ENCODE peak calls at places on chromosomes 13 and 19, in five cellular contexts. K, X, E, M and Q are unnamed samples.

GRCh38 chr19:48635263-48635965 is 1.8 kb downstream of the DBP start:
- DNase-seq in X (peak; percentile 73), E (peak; percentile 82), K (peak; percentile 37), M (no peak), Q (no peak)

GRCh38 chr19:8526345-8527062 is 12.5 kb upstream of the ZNF414 start:
- DNase-seq in X (no peak), M (peak; percentile 78), K (peak; percentile 93), E (peak; percentile 97), Q (peak; percentile 93)

GRCh38 chr13:49300716-49301589 is 53.2 kb downstream of the CDADC1 start:
- DNase-seq in K (peak; percentile 81), X (peak; percentile 40), M (peak; percentile 48), E (peak; percentile 74), Q (peak; percentile 85)

GRCh38 chr13:109301711-109302110 is 484.7 kb downstream of the IRS2 start:
- DNase-seq in K (no peak), E (no peak), M (no peak), X (no peak), Q (no peak)

GRCh38 chr19:29290853-29291252 is 77.9 kb upstream of the UQCRFS1 start:
- DNase-seq in K (no peak), M (no peak), E (no peak), X (no peak), Q (no peak)

GRCh38 chr13:106163426-106163825 is 372.0 kb downstream of the EFNB2 start:
- DNase-seq in M (no peak), X (no peak), E (no peak), K (no peak), Q (no peak)

GRCh38 chr13:44403720-44404063 is 30.1 kb downstream of the SERP2 start:
- DNase-seq in X (no peak), K (no peak), M (no peak), E (no peak), Q (no peak)

GRCh38 chr19:16111160-16111908 is at the start of gene RAB8A:
- DNase-seq in X (peak; percentile 100), M (peak; percentile 98), K (peak; percentile 99), E (peak; percentile 100), Q (peak; percentile 100)

GRCh38 chr13:31046711-31047279 is 114.3 kb downstream of the TEX26 start:
- DNase-seq in X (no peak), E (peak; percentile 57), M (no peak), K (peak; percentile 64), Q (peak; percentile 64)

GRCh38 chr13:20573186-20573585 is 6.2 kb downstream of the IFT88 start:
- DNase-seq in E (no peak), X (no peak), M (no peak), K (no peak), Q (no peak)

GRCh38 chr13:109718726-109719125 is 67.7 kb downstream of the IRS2 start:
- DNase-seq in K (no peak), M (no peak), X (no peak), E (no peak), Q (no peak)

GRCh38 chr13:110409581-110409992 is 102.5 kb downstream of the COL4A2 start:
- DNase-seq in M (no peak), X (no peak), E (no peak), K (peak; percentile 88), Q (peak; percentile 80)

GRCh38 chr13:51426982-51427381 is 25.9 kb downstream of the INTS6 start:
- DNase-seq in M (no peak), E (no peak), X (no peak), K (no peak), Q (no peak)

GRCh38 chr13:79282976-79283375 is 123.1 kb downstream of the RBM26 start:
- DNase-seq in X (no peak), K (no peak), E (no peak), M (no peak), Q (peak; percentile 27)

DNA sequence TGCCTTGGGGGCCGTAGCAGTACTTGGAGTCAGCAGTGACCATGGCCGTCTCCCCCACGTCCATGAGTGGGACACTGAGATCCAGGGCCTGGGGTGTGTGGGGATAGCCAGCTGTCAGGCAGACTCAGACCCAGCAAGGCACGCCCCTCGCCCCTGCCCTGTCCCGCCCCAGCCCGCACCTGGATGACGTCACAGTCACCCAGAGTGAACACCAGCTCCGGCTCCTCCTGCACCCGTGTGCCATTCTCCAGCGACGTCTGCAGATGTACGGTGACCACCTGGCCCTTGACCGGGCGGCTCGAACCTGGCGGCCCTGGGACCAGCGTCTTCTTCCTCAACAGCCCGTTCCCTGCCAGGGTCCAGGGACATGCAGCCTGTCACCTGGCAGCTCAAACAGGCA is 4.0 kb downstream of the FKBP8 start:
- DNase-seq in X (no peak), K (no peak), E (no peak), M (no peak), Q (no peak)
- TF ChIP-seq CTCF in X (no peak), K (no peak), E (no peak), M (no peak), Q (no peak)

GRCh38 chr19:53809518-53810186 is 14.5 kb downstream of the NLRP12 start:
- DNase-seq in E (no peak), M (no peak), K (peak; percentile 5), X (no peak), Q (peak; percentile 8)
- TF ChIP-seq CTCF in E (peak; percentile 22), M (peak; percentile 25), K (peak; percentile 26), X (no peak), Q (peak; percentile 27)

DNA sequence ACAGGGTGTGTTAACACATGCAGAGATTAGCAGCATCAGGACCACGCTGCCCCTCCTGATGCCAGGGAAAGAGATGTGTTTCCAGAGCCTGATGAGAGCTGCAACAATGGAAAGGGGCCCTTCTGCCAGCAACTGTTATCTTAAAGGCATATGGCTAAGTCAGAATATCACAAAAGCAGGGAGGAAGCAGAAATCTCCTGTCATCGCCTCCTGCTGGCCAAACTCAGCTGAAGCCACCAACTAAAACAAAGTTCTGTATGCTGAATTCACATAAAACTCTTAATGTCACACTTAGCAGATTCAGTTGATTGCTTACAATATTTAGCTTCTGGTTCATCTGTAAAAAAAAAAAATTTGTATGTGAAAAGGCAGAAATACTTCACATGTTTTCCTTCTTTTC is 178.2 kb downstream of the GPC5 start:
- DNase-seq in E (peak; percentile 10), X (no peak), K (no peak), M (no peak), Q (no peak)
- TF ChIP-seq CTCF in E (no peak), X (no peak), K (no peak), M (no peak), Q (peak; percentile 24)

DNA sequence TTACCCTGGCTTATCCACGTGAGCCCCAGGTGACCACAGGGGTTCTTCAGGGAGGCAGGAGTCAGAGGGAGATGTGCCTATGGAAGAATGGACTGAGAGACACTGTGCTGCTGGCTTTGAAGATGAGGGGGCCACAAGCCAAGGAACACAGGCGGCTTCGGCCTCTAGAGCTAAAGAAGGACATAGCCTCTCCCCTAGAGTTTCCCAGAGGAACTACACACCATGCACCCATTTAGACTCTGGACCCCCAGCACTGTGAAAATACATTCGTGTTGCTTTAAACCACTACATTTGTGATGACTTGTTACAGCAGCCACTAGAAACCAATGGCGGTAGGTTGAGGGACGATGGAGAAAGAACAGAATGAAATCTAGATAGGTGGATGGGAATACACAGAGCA is 13.7 kb upstream of the ATF5 start:
- DNase-seq in X (no peak), E (no peak), K (no peak), M (no peak), Q (no peak)
- TF ChIP-seq CTCF in X (no peak), E (peak; percentile 19), K (peak; percentile 18), M (no peak), Q (peak; percentile 5)

DNA sequence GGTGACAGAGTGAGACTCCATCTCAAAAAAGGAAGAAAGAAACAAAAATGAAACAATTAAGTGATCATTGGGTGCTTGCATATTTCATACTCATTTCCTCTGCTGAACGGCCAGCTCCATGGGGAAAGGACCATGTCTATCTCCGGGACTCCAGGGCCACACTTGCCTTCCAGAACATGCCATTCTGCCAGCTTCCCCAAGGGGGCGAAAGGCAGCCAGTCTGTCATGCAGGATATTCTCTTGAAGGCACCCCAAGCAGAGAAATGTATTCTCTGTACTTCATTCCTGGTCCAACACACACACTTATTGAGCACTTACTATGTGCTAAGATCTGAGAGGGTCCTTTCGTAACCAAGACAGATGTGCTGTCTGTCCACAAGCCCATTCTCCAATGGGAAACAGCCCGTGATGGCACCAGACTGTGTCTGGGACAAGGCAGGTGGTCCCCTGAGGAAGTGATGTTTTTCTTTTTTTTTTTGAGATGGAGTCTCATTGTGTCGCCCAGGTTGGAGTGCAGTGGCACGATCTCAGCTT is 10.2 kb upstream of the CARM1 start:
- DNase-seq in X (no peak), K (peak; percentile 43), E (peak; percentile 31), M (no peak), Q (peak; percentile 56)
- TF ChIP-seq CTCF in X (peak; percentile 53), K (peak; percentile 54), E (peak; percentile 50), M (peak; percentile 56), Q (peak; percentile 70)

GRCh38 chr13:102721800-102722231 is 27.0 kb upstream of the METTL21C start:
- DNase-seq in M (no peak), K (peak; percentile 64), E (no peak), X (no peak), Q (peak; percentile 60)

GRCh38 chr13:102726430-102726829 is 31.6 kb upstream of the METTL21C start:
- DNase-seq in X (no peak), M (no peak), K (no peak), E (no peak), Q (peak; percentile 28)

GRCh38 chr13:102729560-102730275 is 34.9 kb upstream of the METTL21C start:
- DNase-seq in M (no peak), X (no peak), E (no peak), K (peak; percentile 91), Q (peak; percentile 87)

DNA sequence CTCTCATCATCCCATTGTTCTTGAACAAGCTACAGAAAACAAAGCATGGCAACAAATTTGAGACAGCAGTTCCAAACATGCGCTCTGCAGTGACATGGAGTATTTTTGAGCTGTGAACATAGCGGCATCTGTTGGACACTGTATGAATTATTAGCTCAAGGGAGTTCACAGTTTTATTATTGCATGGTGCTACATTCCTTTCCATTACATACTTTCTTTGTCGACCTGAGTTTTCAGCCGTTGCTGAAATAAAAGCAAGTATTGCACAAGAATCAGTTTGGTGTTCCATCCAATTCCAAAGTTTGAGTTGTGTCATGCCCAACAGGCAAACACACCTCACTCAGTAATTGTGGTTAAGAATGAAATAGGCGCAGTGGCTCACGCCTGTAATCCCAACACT is 30.1 kb upstream of the METTL21C start:
- DNase-seq in K (peak; percentile 74), E (peak; percentile 3), M (no peak), X (no peak), Q (peak; percentile 90)
- TF ChIP-seq CTCF in K (peak; percentile 43), E (peak; percentile 42), M (peak; percentile 36), X (no peak), Q (peak; percentile 74)